ENCODE peak calls at places on chromosomes 12 and 14, in four cellular contexts. D is esophagus squamous epithelium, Z is aorta, S is uterus. Y is an unnamed sample. For H3K9me3, the result is how much of the 10 kb centered on the place peaks cover.

GRCh38 chr12:127450822-127451221 is 816.1 kb upstream of the TMEM132C start:
- DNase-seq in S (no peak), Z (no peak), D (no peak), Y (no peak)

GRCh38 chr12:26122681-26123481 is 2.0 kb downstream of the BHLHE41 start:
- DNase-seq in S (peak), Z (peak), D (no peak), Y (no peak)

GRCh38 chr12:127550271-127550670 is 716.7 kb upstream of the TMEM132C start:
- DNase-seq in D (no peak), Z (no peak), S (no peak), Y (no peak)

GRCh38 chr12:9634177-9634803 is 26.6 kb upstream of the KLRB1 start:
- DNase-seq in S (peak), Z (no peak), D (no peak), Y (peak)

GRCh38 chr12:19434538-19434937 is 4.8 kb upstream of the AEBP2 start:
- DNase-seq in D (no peak), Z (no peak), S (no peak), Y (no peak)

GRCh38 chr12:52020539-52021336 is 14.0 kb downstream of the TAMALIN start:
- DNase-seq in Z (peak), D (no peak), S (peak), Y (peak)

GRCh38 chr14:65348137-65348536 is 64.4 kb upstream of the FUT8 start:
- DNase-seq in D (no peak), Z (no peak), S (no peak), Y (no peak)

GRCh38 chr12:66915312-66915904 is 236.5 kb upstream of the GRIP1 start:
- DNase-seq in S (no peak), Z (no peak), D (no peak), Y (no peak)

GRCh38 chr14:94394025-94394493 is 5.7 kb upstream of the SERPINA1 start:
- DNase-seq in D (no peak), S (no peak), Z (no peak), Y (no peak)

GRCh38 chr12:1812650-1813302 is 7.6 kb upstream of the LRTM2 start:
- DNase-seq in Z (no peak), D (no peak), S (no peak), Y (no peak)

GRCh38 chr14:84036863-84037262 is 1493.1 kb upstream of the FLRT2 start:
- DNase-seq in D (no peak), Z (no peak), S (no peak), Y (no peak)

GRCh38 chr14:69318241-69318640 is 58.3 kb downstream of the GALNT16 start:
- DNase-seq in D (no peak), Z (peak), S (peak), Y (peak)
- H3K9me3 ChIP-seq in D (under half), Z (under half), S (under half), Y (under half)

GRCh38 chr12:69094606-69095216 is 144.7 kb upstream of the CPSF6 start:
- DNase-seq in S (no peak), D (no peak), Z (no peak), Y (no peak)
- H3K4me3 ChIP-seq in S (no peak), D (no peak), Z (no peak), Y (no peak)

GRCh38 chr12:57454566-57455373 is at the start of gene INHBE:
- DNase-seq in Z (no peak), D (no peak), S (no peak), Y (no peak)
- H3K27ac ChIP-seq in Z (no peak), D (no peak), S (no peak), Y (no peak)

GRCh38 chr14:60720962-60721330 is 3.2 kb downstream of the SIX4 start:
- DNase-seq in S (no peak), Z (no peak), D (no peak), Y (no peak)
- H3K9me3 ChIP-seq in S (under half), Z (under half), D (under half), Y (under half)

GRCh38 chr12:64691227-64691792 is 67.9 kb downstream of the GNS start:
- DNase-seq in Z (no peak), D (no peak), S (no peak), Y (no peak)
- H3K4me3 ChIP-seq in Z (no peak), D (no peak), S (no peak), Y (no peak)

DNA sequence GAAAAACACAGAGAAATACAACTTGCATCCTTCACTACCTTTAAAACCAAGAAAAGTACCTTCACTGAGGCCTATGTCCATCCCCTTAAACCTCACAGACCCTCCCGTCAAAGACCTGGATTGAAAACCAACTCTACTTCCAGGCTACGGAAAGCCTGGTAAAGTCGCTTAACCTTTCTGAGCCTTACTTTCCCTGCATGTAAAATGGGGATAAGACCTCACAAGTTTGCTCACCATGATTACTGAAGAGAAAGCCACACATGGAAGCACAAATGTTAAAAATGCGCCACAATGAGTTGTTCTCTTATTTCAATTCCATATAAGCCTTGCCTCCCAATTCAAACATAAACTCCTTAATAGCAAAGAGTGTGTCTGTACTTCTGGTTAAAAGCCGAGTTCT is 8.4 kb downstream of the ACTN1 start:
- DNase-seq in S (no peak), D (no peak), Z (no peak), Y (no peak)
- H3K27ac ChIP-seq in S (peak), D (peak), Z (peak), Y (peak)

DNA sequence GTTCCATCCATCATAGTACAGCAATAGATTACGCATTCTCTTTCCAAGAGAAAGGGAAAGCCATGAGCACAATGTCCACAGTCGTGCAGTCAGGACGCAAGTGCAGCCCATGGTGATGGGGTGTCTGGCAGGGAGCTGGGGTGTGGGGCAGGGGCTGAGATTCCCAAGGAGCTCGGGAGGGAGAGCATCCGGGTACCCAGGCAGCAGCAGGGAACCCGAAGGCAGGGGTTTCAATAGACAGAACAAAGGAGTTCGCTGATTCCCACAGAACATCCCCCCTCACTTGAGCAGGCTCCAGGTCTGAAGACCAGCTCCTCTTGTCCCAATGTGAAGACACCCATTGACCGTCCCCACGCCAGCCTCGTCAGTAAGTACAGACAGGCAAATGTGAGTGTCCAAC is 13.5 kb downstream of the ANHX start:
- DNase-seq in Z (no peak), S (no peak), D (no peak), Y (no peak)
- H3K9me3 ChIP-seq in Z (under half), S (under half), D (under half), Y (under half)

GRCh38 chr14:31203414-31203742 is 4.2 kb downstream of the HECTD1 start:
- DNase-seq in Z (no peak), D (no peak), S (no peak), Y (no peak)

GRCh38 chr14:31205681-31206535 is 1.7 kb downstream of the HECTD1 start:
- DNase-seq in Z (no peak), S (no peak), D (no peak), Y (no peak)

GRCh38 chr14:31207287-31207745 is 277 bp downstream of the HECTD1 start:
- DNase-seq in S (peak), Z (no peak), D (no peak), Y (no peak)

GRCh38 chr14:31206536-31207286 is 882 bp downstream of the HECTD1 start:
- DNase-seq in S (no peak), D (no peak), Z (peak), Y (no peak)

GRCh38 chr14:31204593-31205534 is 2.7 kb downstream of the HECTD1 start:
- DNase-seq in S (no peak), Z (no peak), D (no peak), Y (no peak)
- H3K4me3 ChIP-seq in S (no peak), Z (no peak), D (peak), Y (no peak)

GRCh38 chr12:109089683-109090082 is 3.6 kb downstream of the ALKBH2 start:
- DNase-seq in Z (no peak), S (no peak), D (no peak), Y (no peak)

GRCh38 chr12:109092484-109093021 is 719 bp downstream of the ALKBH2 start:
- DNase-seq in D (no peak), S (no peak), Z (no peak), Y (no peak)

GRCh38 chr12:109097435-109098141 is at the start of gene UNG:
- DNase-seq in S (peak), D (peak), Z (peak), Y (peak)

GRCh38 chr12:109097140-109097434 is 310 bp upstream of the UNG start:
- DNase-seq in D (no peak), Z (no peak), S (no peak), Y (no peak)

GRCh38 chr12:109093022-109093918 is at the start of gene ALKBH2:
- DNase-seq in S (peak), Z (peak), D (peak), Y (peak)
- H3K27ac ChIP-seq in S (peak), Z (peak), D (peak), Y (peak)

DNA sequence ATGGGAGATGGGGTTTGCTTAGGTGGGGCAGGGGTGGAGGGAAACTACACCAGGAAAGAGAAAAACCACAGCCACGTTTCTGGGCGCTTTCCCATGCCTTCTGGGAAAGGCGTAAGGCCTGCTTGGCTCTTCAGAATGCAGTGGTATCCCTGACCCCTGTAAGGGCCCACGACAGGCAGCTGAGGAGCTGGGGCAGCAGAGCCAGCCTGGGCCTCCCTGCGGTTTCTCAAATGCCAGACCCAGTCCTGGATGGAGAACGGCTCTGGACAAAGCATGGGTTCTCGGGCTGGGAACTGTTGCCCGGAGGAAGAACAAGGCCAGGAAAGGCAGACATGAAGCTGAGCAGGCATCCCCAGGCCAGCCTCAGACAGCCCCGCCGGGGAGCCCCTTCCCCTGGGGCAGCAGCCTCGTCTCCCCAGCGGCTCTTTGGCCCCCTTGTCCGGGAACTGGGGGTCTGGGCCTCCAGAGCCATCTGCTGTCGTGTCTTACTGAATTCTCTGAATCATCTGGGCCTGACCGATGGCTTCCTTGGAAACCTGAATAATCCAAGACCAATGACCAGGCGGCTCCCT is 64.1 kb upstream of the RIN3 start:
- DNase-seq in Z (no peak), D (no peak), S (no peak), Y (no peak)
- H3K9me3 ChIP-seq in Z (under half), D (under half), S (under half), Y (under half)